ENCODE peak calls at places on chromosomes 11 and 22, in ten cellular contexts. Y is heart left ventricle, J is fibroblast of lung, H is pancreas, G is colonic mucosa, N is psoas muscle, T is adrenal gland, I is ovary, F is lower lobe of right lung, Q is stomach. X is an unnamed sample.

GRCh38 chr22:30117256-30117655 is 37.0 kb downstream of the HORMAD2 start:
- DNase-seq in G (no peak), T (no peak), I (no peak), N (no peak), J (no peak), H (no peak), Q (no peak), Y (no peak), F (no peak), X (no peak)

GRCh38 chr11:70495351-70496310 is 97.3 kb downstream of the CTTN start:
- DNase-seq in G (no peak), Q (no peak), Y (peak; percentile 29), J (no peak), N (peak; percentile 30), H (no peak), T (no peak), I (no peak), F (peak; percentile 30), X (peak; percentile 46)

GRCh38 chr22:28188480-28188879 is 269.4 kb upstream of the PITPNB start:
- DNase-seq in Q (no peak), J (no peak), Y (no peak), I (no peak), H (no peak), F (no peak), G (no peak), N (no peak), T (no peak), X (no peak)

GRCh38 chr11:124961972-124962609 is 8.1 kb downstream of the CCDC15 start:
- DNase-seq in H (no peak), I (no peak), Q (no peak), F (no peak), N (no peak), J (peak; percentile 90), G (peak; percentile 23), Y (no peak), T (no peak), X (no peak)

GRCh38 chr22:41603873-41604332 is 14.3 kb upstream of the PMM1 start:
- DNase-seq in I (no peak), J (no peak), G (no peak), Y (no peak), H (no peak), Q (no peak), T (no peak), N (no peak), F (no peak), X (no peak)

GRCh38 chr11:10666556-10666955 is 27.0 kb downstream of the IRAG1 start:
- DNase-seq in G (no peak), Q (no peak), J (peak; percentile 61), N (no peak), F (no peak), I (peak; percentile 33), Y (no peak), H (no peak), T (no peak), X (no peak)

GRCh38 chr11:60918251-60918940 is 4.4 kb downstream of the TMEM109 start:
- DNase-seq in F (no peak), T (no peak), J (no peak), Q (no peak), H (no peak), N (no peak), I (no peak), Y (no peak), G (no peak), X (no peak)

GRCh38 chr11:24932110-24933000 is 435.5 kb downstream of the LUZP2 start:
- DNase-seq in H (no peak), Q (no peak), Y (no peak), T (no peak), F (no peak), N (no peak), G (peak; percentile 21), I (no peak), J (peak; percentile 7), X (no peak)

GRCh38 chr11:121810291-121810690 is 305.7 kb downstream of the BLID start:
- DNase-seq in T (no peak), J (peak; percentile 68), Q (no peak), F (no peak), G (no peak), Y (no peak), I (no peak), H (no peak), N (no peak), X (no peak)

GRCh38 chr11:96393753-96394348 is 4.0 kb downstream of the JRKL start:
- DNase-seq in N (no peak), I (no peak), F (no peak), G (no peak), H (no peak), T (no peak), Q (no peak), J (peak; percentile 66), Y (no peak), X (no peak)

GRCh38 chr11:45152740-45153595 is 6.5 kb downstream of the PRDM11 start:
- DNase-seq in H (no peak), Y (peak; percentile 16), F (no peak), T (peak; percentile 45), N (no peak), I (no peak), J (no peak), Q (no peak), G (peak; percentile 13), X (peak; percentile 54)

GRCh38 chr11:89660234-89660633 is 49.9 kb upstream of the TRIM77 start:
- DNase-seq in T (no peak), Q (no peak), F (no peak), Y (no peak), G (no peak), J (no peak), N (no peak), H (no peak), I (no peak), X (no peak)

GRCh38 chr11:85052636-85053035 is 574.5 kb downstream of the DLG2 start:
- DNase-seq in H (no peak), T (no peak), G (no peak), Q (no peak), Y (no peak), J (no peak), N (no peak), I (no peak), F (no peak), X (no peak)

GRCh38 chr11:121881806-121882205 is 234.2 kb downstream of the BLID start:
- DNase-seq in J (peak; percentile 86), H (no peak), N (no peak), F (no peak), Y (no peak), G (no peak), I (no peak), T (no peak), Q (no peak), X (no peak)

GRCh38 chr11:533586-534196 is 1.7 kb downstream of the HRAS start:
- DNase-seq in N (peak; percentile 53), Y (no peak), Q (no peak), H (no peak), F (no peak), J (no peak), T (no peak), G (no peak), I (no peak), X (no peak)

GRCh38 chr22:48423481-48423901 is 1404.2 kb downstream of the BRD1 start:
- DNase-seq in Q (no peak), F (no peak), N (no peak), H (no peak), Y (no peak), G (no peak), J (no peak), T (no peak), I (no peak), X (no peak)

GRCh38 chr11:123100378-123101085 is 38.6 kb upstream of the HSPA8 start:
- DNase-seq in N (peak; percentile 60), I (peak; percentile 73), J (no peak), G (no peak), Y (no peak), T (no peak), H (no peak), Q (no peak), F (no peak), X (peak; percentile 80)
- H3K9me3 ChIP-seq in N (no peaks in the 10 kb centered on the region), I (no peaks in the 10 kb centered on the region), J (no peaks in the 10 kb centered on the region), G (no peaks in the 10 kb centered on the region), Y (no peaks in the 10 kb centered on the region), T (no peaks in the 10 kb centered on the region), H (no peaks in the 10 kb centered on the region), Q (no peaks in the 10 kb centered on the region), F (no peaks in the 10 kb centered on the region), X (no peaks in the 10 kb centered on the region)

GRCh38 chr22:31210830-31211503 is 1.1 kb upstream of the LIMK2 start:
- DNase-seq in N (no peak), H (no peak), F (no peak), G (no peak), J (no peak), T (peak; percentile 73), Y (no peak), I (no peak), Q (no peak), X (no peak)
- H3K4me3 ChIP-seq in N (peak overlapping the region; percentile 96), H (no peak overlapping the region), F (peak overlapping the region; percentile 73), G (no peak overlapping the region), J (no peak overlapping the region), T (no peak overlapping the region), Y (peak overlapping the region; percentile 94), I (no peak overlapping the region), Q (no peak overlapping the region), X (no peak overlapping the region)

DNA sequence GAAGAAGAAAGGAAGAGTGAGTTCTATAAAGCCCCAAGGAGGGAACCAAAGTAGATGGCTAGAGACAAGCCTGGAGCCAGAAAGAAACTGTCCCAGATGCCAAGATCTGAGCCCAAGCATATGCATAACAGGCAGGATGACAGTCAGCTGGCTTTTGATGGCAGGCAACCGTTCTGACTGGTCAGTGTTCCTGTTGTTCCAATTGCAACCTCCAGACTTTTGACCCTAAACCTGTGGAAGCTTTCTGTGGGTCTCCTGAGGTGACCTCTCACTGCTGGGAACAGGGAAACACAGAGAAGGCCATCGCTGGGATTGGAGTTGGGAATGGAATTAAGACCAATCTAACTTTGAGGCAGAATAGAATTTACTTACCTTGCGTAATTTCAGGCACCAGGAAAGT is 21.6 kb upstream of the NNMT start:
- DNase-seq in H (no peak), Y (no peak), N (no peak), J (no peak), T (peak; percentile 43), Q (no peak), G (no peak), I (no peak), F (no peak), X (no peak)
- TF ChIP-seq CTCF in H (no peak), Y (no peak), N (no peak), J (no peak), T (no peak), Q (no peak), G (no peak), I (no peak), F (no peak), X (no peak)

DNA sequence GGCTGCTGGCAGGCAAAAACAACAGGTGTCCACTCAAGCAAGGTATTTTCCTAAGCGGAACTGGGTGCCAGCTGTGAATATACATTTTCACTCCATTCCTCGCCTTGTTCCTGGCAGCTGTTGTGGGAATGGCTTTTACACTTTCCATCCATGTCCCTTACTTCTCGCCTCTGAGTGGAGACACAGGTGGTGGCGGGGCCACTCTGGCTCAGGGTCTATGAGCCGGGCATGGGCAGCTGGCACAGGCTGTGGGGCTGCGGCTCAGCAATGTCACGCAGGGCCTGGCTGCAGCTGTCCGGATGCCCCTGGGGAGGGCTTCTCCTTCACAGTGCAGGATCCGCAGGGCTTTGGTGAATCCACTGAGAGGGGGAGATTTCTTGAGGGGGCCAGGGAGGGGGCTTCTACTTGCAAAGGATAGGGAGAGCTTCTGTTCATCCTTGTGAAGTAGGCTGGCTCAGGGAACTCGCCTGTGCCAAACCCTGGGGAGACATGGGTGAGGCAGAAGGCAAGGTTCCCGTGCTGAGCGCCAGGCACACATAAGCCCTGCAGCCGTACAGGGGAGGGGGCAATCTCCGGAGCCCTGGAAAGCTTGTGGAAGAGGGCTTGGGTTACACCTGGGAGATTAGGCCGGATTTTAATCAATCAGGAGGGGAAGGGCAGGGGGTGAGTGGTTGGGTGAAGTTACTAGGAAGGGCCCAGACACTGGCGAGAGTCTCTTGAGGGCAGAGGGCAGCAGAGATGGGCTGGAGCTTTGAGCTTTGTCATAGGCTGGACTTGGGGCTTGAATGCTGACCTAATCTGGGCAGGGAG is 45.7 kb downstream of the KCNQ1OT1 start:
- DNase-seq in N (peak; percentile 64), I (no peak), T (peak; percentile 47), Y (no peak), F (no peak), G (peak; percentile 12), H (peak; percentile 11), Q (no peak), J (no peak), X (no peak)
- H3K9me3 ChIP-seq in N (peaks cover 27% of the 10 kb centered on the region), I (peaks cover 3% of the 10 kb centered on the region), T (no peaks in the 10 kb centered on the region), Y (peaks cover 28% of the 10 kb centered on the region), F (peaks cover 32% of the 10 kb centered on the region), G (peaks cover 6% of the 10 kb centered on the region), H (no peaks in the 10 kb centered on the region), Q (peaks cover 63% of the 10 kb centered on the region), J (no peaks in the 10 kb centered on the region), X (peaks cover 4% of the 10 kb centered on the region)

X was measured in sigmoid colon.